ENCODE peak calls at places on chromosomes 12 and 14, in eight cellular contexts. One of them, this sample, is unnamed.
A peak's percentile ranks its signal among the peaks of the same experiment; 100 is the strongest.

GRCh38 chr12:95601091-95601490 is 49.8 kb upstream of the USP44 start:
- DNase-seq in GM23248: no peak
- DNase-seq in testis: no peak
- DNase-seq in HCT116: no peak
- DNase-seq in CD4-positive, alpha-beta memory T cell: no peak
- DNase-seq in heart left ventricle: no peak
- DNase-seq in kidney: no peak
- DNase-seq in neural progenitor cell: no peak
- DNase-seq in this sample: no peak

GRCh38 chr14:104091927-104092771 is 6.6 kb downstream of the ASPG start:
- DNase-seq in GM23248: no peak
- DNase-seq in testis: no peak
- DNase-seq in HCT116: no peak
- DNase-seq in CD4-positive, alpha-beta memory T cell: no peak
- DNase-seq in heart left ventricle: no peak
- DNase-seq in kidney: peak; percentile 72
- DNase-seq in neural progenitor cell: no peak
- DNase-seq in this sample: no peak

GRCh38 chr12:83018063-83018462 is 331.4 kb downstream of the TMTC2 start:
- DNase-seq in GM23248: no peak
- DNase-seq in testis: no peak
- DNase-seq in HCT116: no peak
- DNase-seq in CD4-positive, alpha-beta memory T cell: no peak
- DNase-seq in heart left ventricle: no peak
- DNase-seq in kidney: no peak
- DNase-seq in neural progenitor cell: peak; percentile 81
- DNase-seq in this sample: no peak

GRCh38 chr14:74595006-74595735 is 16.9 kb downstream of the LTBP2 start:
- DNase-seq in GM23248: peak; percentile 77
- DNase-seq in testis: peak; percentile 34
- DNase-seq in HCT116: no peak
- DNase-seq in CD4-positive, alpha-beta memory T cell: no peak
- DNase-seq in heart left ventricle: peak; percentile 89
- DNase-seq in kidney: no peak
- DNase-seq in neural progenitor cell: no peak
- DNase-seq in this sample: no peak

GRCh38 chr12:51589557-51590176 is 1.4 kb upstream of the SCN8A start:
- DNase-seq in GM23248: no peak
- DNase-seq in testis: no peak
- DNase-seq in HCT116: no peak
- DNase-seq in CD4-positive, alpha-beta memory T cell: no peak
- DNase-seq in heart left ventricle: no peak
- DNase-seq in kidney: no peak
- DNase-seq in neural progenitor cell: no peak
- DNase-seq in this sample: no peak

GRCh38 chr12:52278931-52279682 is 4.7 kb downstream of the KRT86 start:
- DNase-seq in GM23248: peak; percentile 81
- DNase-seq in testis: peak; percentile 81
- DNase-seq in HCT116: peak; percentile 57
- DNase-seq in CD4-positive, alpha-beta memory T cell: peak; percentile 46
- DNase-seq in heart left ventricle: peak; percentile 61
- DNase-seq in kidney: peak; percentile 90
- DNase-seq in neural progenitor cell: peak; percentile 83
- DNase-seq in this sample: peak; percentile 72

GRCh38 chr12:5430639-5431603 is 987 bp upstream of the NTF3 start:
- DNase-seq in GM23248: peak; percentile 58
- DNase-seq in testis: no peak
- DNase-seq in HCT116: no peak
- DNase-seq in CD4-positive, alpha-beta memory T cell: no peak
- DNase-seq in heart left ventricle: no peak
- DNase-seq in kidney: no peak
- DNase-seq in neural progenitor cell: peak; percentile 51
- DNase-seq in this sample: peak; percentile 41

GRCh38 chr12:47097276-47097896 is 17.6 kb upstream of the AMIGO2 start:
- DNase-seq in GM23248: peak; percentile 26
- DNase-seq in testis: no peak
- DNase-seq in HCT116: no peak
- DNase-seq in CD4-positive, alpha-beta memory T cell: no peak
- DNase-seq in heart left ventricle: no peak
- DNase-seq in kidney: no peak
- DNase-seq in neural progenitor cell: no peak
- DNase-seq in this sample: no peak

GRCh38 chr12:3032770-3033537 is 44.2 kb upstream of the TSPAN9 start:
- DNase-seq in GM23248: no peak
- DNase-seq in testis: peak; percentile 34
- DNase-seq in HCT116: no peak
- DNase-seq in CD4-positive, alpha-beta memory T cell: no peak
- DNase-seq in heart left ventricle: peak; percentile 51
- DNase-seq in kidney: no peak
- DNase-seq in neural progenitor cell: no peak
- DNase-seq in this sample: no peak

GRCh38 chr12:124758266-124759200 is 105.1 kb downstream of the SCARB1 start:
- DNase-seq in GM23248: no peak
- DNase-seq in testis: no peak
- DNase-seq in HCT116: no peak
- DNase-seq in CD4-positive, alpha-beta memory T cell: no peak
- DNase-seq in heart left ventricle: no peak
- DNase-seq in kidney: no peak
- DNase-seq in neural progenitor cell: no peak
- DNase-seq in this sample: no peak

GRCh38 chr12:58893421-58893986 is 26.8 kb downstream of the LRIG3 start:
- DNase-seq in GM23248: peak; percentile 35
- DNase-seq in testis: no peak
- DNase-seq in HCT116: no peak
- DNase-seq in CD4-positive, alpha-beta memory T cell: no peak
- DNase-seq in heart left ventricle: no peak
- DNase-seq in kidney: no peak
- DNase-seq in neural progenitor cell: no peak
- DNase-seq in this sample: no peak

GRCh38 chr12:42511656-42512055 is 77.9 kb downstream of the PRICKLE1 start:
- DNase-seq in GM23248: no peak
- DNase-seq in testis: no peak
- DNase-seq in HCT116: no peak
- DNase-seq in CD4-positive, alpha-beta memory T cell: no peak
- DNase-seq in heart left ventricle: no peak
- DNase-seq in kidney: no peak
- DNase-seq in neural progenitor cell: no peak
- DNase-seq in this sample: no peak

GRCh38 chr12:126936181-126936851 is 1330.7 kb upstream of the TMEM132C start:
- DNase-seq in GM23248: peak; percentile 15
- DNase-seq in testis: peak; percentile 51
- DNase-seq in HCT116: peak; percentile 19
- DNase-seq in CD4-positive, alpha-beta memory T cell: no peak
- DNase-seq in heart left ventricle: peak; percentile 55
- DNase-seq in kidney: no peak
- DNase-seq in neural progenitor cell: no peak
- DNase-seq in this sample: no peak

GRCh38 chr14:88683119-88683518 is 109.6 kb downstream of the EML5 start:
- DNase-seq in GM23248: no peak
- DNase-seq in testis: no peak
- DNase-seq in HCT116: no peak
- DNase-seq in CD4-positive, alpha-beta memory T cell: no peak
- DNase-seq in heart left ventricle: no peak
- DNase-seq in kidney: no peak
- DNase-seq in neural progenitor cell: no peak
- DNase-seq in this sample: no peak

GRCh38 chr14:71488703-71489141 is 443.5 kb upstream of the RGS6 start:
- DNase-seq in GM23248: peak; percentile 58
- DNase-seq in testis: no peak
- DNase-seq in HCT116: no peak
- DNase-seq in CD4-positive, alpha-beta memory T cell: no peak
- DNase-seq in heart left ventricle: no peak
- DNase-seq in kidney: no peak
- DNase-seq in neural progenitor cell: no peak
- DNase-seq in this sample: no peak

GRCh38 chr12:58450868-58451482 is 469.3 kb downstream of the LRIG3 start:
- DNase-seq in GM23248: no peak
- DNase-seq in testis: peak; percentile 23
- DNase-seq in HCT116: no peak
- DNase-seq in CD4-positive, alpha-beta memory T cell: no peak
- DNase-seq in heart left ventricle: no peak
- DNase-seq in kidney: no peak
- DNase-seq in neural progenitor cell: peak; percentile 3
- DNase-seq in this sample: peak; percentile 20

GRCh38 chr14:101595887-101596721 is 34.8 kb downstream of the DIO3 start:
- DNase-seq in GM23248: no peak
- DNase-seq in testis: no peak
- DNase-seq in HCT116: no peak
- DNase-seq in CD4-positive, alpha-beta memory T cell: peak; percentile 50
- DNase-seq in heart left ventricle: no peak
- DNase-seq in kidney: no peak
- DNase-seq in neural progenitor cell: no peak
- DNase-seq in this sample: no peak

GRCh38 chr14:24037658-24038037 is 14.2 kb upstream of the CARMIL3 start:
- DNase-seq in GM23248: no peak
- DNase-seq in testis: no peak
- DNase-seq in HCT116: no peak
- DNase-seq in CD4-positive, alpha-beta memory T cell: no peak
- DNase-seq in heart left ventricle: no peak
- DNase-seq in kidney: no peak
- DNase-seq in neural progenitor cell: no peak
- DNase-seq in this sample: peak; percentile 40

GRCh38 chr12:101619868-101620761 is 25.3 kb downstream of the MYBPC1 start:
- DNase-seq in GM23248: no peak
- DNase-seq in testis: no peak
- DNase-seq in HCT116: no peak
- DNase-seq in CD4-positive, alpha-beta memory T cell: no peak
- DNase-seq in heart left ventricle: no peak
- DNase-seq in kidney: no peak
- DNase-seq in neural progenitor cell: no peak
- DNase-seq in this sample: no peak

GRCh38 chr14:69938751-69939150 is 59.5 kb downstream of the SMOC1 start:
- DNase-seq in GM23248: no peak
- DNase-seq in testis: no peak
- DNase-seq in HCT116: no peak
- DNase-seq in CD4-positive, alpha-beta memory T cell: no peak
- DNase-seq in heart left ventricle: no peak
- DNase-seq in kidney: no peak
- DNase-seq in neural progenitor cell: no peak
- DNase-seq in this sample: no peak

GRCh38 chr12:105916698-105917059 is 222.1 kb downstream of the NUAK1 start:
- DNase-seq in GM23248: no peak
- DNase-seq in testis: no peak
- DNase-seq in HCT116: no peak
- DNase-seq in CD4-positive, alpha-beta memory T cell: no peak
- DNase-seq in heart left ventricle: no peak
- DNase-seq in kidney: no peak
- DNase-seq in neural progenitor cell: no peak
- DNase-seq in this sample: no peak

GRCh38 chr12:118371354-118372282 is 1.1 kb downstream of the TAOK3 start:
- DNase-seq in GM23248: peak; percentile 61
- DNase-seq in testis: peak; percentile 64
- DNase-seq in HCT116: no peak
- DNase-seq in CD4-positive, alpha-beta memory T cell: peak; percentile 49
- DNase-seq in heart left ventricle: no peak
- DNase-seq in kidney: peak; percentile 81
- DNase-seq in neural progenitor cell: peak; percentile 53
- DNase-seq in this sample: peak; percentile 59

GRCh38 chr12:28591831-28592230 is 401.6 kb downstream of the CCDC91 start:
- DNase-seq in GM23248: no peak
- DNase-seq in testis: no peak
- DNase-seq in HCT116: no peak
- DNase-seq in CD4-positive, alpha-beta memory T cell: no peak
- DNase-seq in heart left ventricle: no peak
- DNase-seq in kidney: no peak
- DNase-seq in neural progenitor cell: no peak
- DNase-seq in this sample: peak; percentile 31

GRCh38 chr12:39490500-39491276 is 47.8 kb upstream of the KIF21A start:
- DNase-seq in GM23248: peak; percentile 64
- DNase-seq in testis: no peak
- DNase-seq in HCT116: no peak
- DNase-seq in CD4-positive, alpha-beta memory T cell: no peak
- DNase-seq in heart left ventricle: no peak
- DNase-seq in kidney: no peak
- DNase-seq in neural progenitor cell: no peak
- DNase-seq in this sample: no peak

GRCh38 chr12:53222170-53223005 is 9.6 kb downstream of the RARG start:
- DNase-seq in GM23248: peak; percentile 48
- DNase-seq in testis: no peak
- DNase-seq in HCT116: no peak
- DNase-seq in CD4-positive, alpha-beta memory T cell: peak; percentile 53
- DNase-seq in heart left ventricle: no peak
- DNase-seq in kidney: peak; percentile 41
- DNase-seq in neural progenitor cell: peak; percentile 40
- DNase-seq in this sample: peak; percentile 32

GRCh38 chr14:102951034-102951433 is 28.6 kb downstream of the AMN start:
- DNase-seq in GM23248: no peak
- DNase-seq in testis: peak; percentile 94
- DNase-seq in HCT116: no peak
- DNase-seq in CD4-positive, alpha-beta memory T cell: no peak
- DNase-seq in heart left ventricle: no peak
- DNase-seq in kidney: no peak
- DNase-seq in neural progenitor cell: no peak
- DNase-seq in this sample: no peak
- H3K36me3 ChIP-seq in GM23248: peaks cover 69% of the 10 kb centered on the region
- H3K36me3 ChIP-seq in testis: no peaks in the 10 kb centered on the region
- H3K36me3 ChIP-seq in HCT116: peaks cover 28% of the 10 kb centered on the region
- H3K36me3 ChIP-seq in CD4-positive, alpha-beta memory T cell: no peaks in the 10 kb centered on the region
- H3K36me3 ChIP-seq in heart left ventricle: peaks cover 51% of the 10 kb centered on the region
- H3K36me3 ChIP-seq in kidney: peaks cover 54% of the 10 kb centered on the region
- H3K36me3 ChIP-seq in neural progenitor cell: no peaks in the 10 kb centered on the region
- H3K36me3 ChIP-seq in this sample: peaks cover 26% of the 10 kb centered on the region

GRCh38 chr12:78177298-78177697 is 346.6 kb downstream of the NAV3 start:
- DNase-seq in GM23248: no peak
- DNase-seq in testis: no peak
- DNase-seq in HCT116: no peak
- DNase-seq in CD4-positive, alpha-beta memory T cell: no peak
- DNase-seq in heart left ventricle: no peak
- DNase-seq in kidney: no peak
- DNase-seq in neural progenitor cell: no peak
- DNase-seq in this sample: no peak
- H3K36me3 ChIP-seq in GM23248: peaks cover 69% of the 10 kb centered on the region
- H3K36me3 ChIP-seq in testis: no peaks in the 10 kb centered on the region
- H3K36me3 ChIP-seq in HCT116: no peaks in the 10 kb centered on the region
- H3K36me3 ChIP-seq in CD4-positive, alpha-beta memory T cell: no peaks in the 10 kb centered on the region
- H3K36me3 ChIP-seq in heart left ventricle: no peaks in the 10 kb centered on the region
- H3K36me3 ChIP-seq in kidney: no peaks in the 10 kb centered on the region
- H3K36me3 ChIP-seq in neural progenitor cell: no peaks in the 10 kb centered on the region
- H3K36me3 ChIP-seq in this sample: no peaks in the 10 kb centered on the region

GRCh38 chr12:6582959-6583358 is 14.9 kb upstream of the NOP2 start:
- DNase-seq in GM23248: no peak
- DNase-seq in testis: no peak
- DNase-seq in HCT116: no peak
- DNase-seq in CD4-positive, alpha-beta memory T cell: no peak
- DNase-seq in heart left ventricle: no peak
- DNase-seq in kidney: no peak
- DNase-seq in neural progenitor cell: no peak
- DNase-seq in this sample: no peak
- H3K36me3 ChIP-seq in GM23248: peaks cover 88% of the 10 kb centered on the region
- H3K36me3 ChIP-seq in testis: no peaks in the 10 kb centered on the region
- H3K36me3 ChIP-seq in HCT116: peaks cover 73% of the 10 kb centered on the region
- H3K36me3 ChIP-seq in CD4-positive, alpha-beta memory T cell: peaks cover 75% of the 10 kb centered on the region
- H3K36me3 ChIP-seq in heart left ventricle: peaks cover 81% of the 10 kb centered on the region
- H3K36me3 ChIP-seq in kidney: peaks cover 61% of the 10 kb centered on the region
- H3K36me3 ChIP-seq in neural progenitor cell: peaks cover 38% of the 10 kb centered on the region
- H3K36me3 ChIP-seq in this sample: peaks cover 88% of the 10 kb centered on the region

GRCh38 chr12:131751335-131751734 is 40.4 kb downstream of the SFSWAP start:
- DNase-seq in GM23248: no peak
- DNase-seq in testis: no peak
- DNase-seq in HCT116: no peak
- DNase-seq in CD4-positive, alpha-beta memory T cell: no peak
- DNase-seq in heart left ventricle: no peak
- DNase-seq in kidney: no peak
- DNase-seq in neural progenitor cell: no peak
- DNase-seq in this sample: no peak
- H3K36me3 ChIP-seq in GM23248: peaks cover 27% of the 10 kb centered on the region
- H3K36me3 ChIP-seq in testis: no peaks in the 10 kb centered on the region
- H3K36me3 ChIP-seq in HCT116: peaks cover 26% of the 10 kb centered on the region
- H3K36me3 ChIP-seq in CD4-positive, alpha-beta memory T cell: peaks cover 34% of the 10 kb centered on the region
- H3K36me3 ChIP-seq in heart left ventricle: peaks cover 20% of the 10 kb centered on the region
- H3K36me3 ChIP-seq in kidney: peaks cover 29% of the 10 kb centered on the region
- H3K36me3 ChIP-seq in neural progenitor cell: no peaks in the 10 kb centered on the region
- H3K36me3 ChIP-seq in this sample: peaks cover 42% of the 10 kb centered on the region

This sample was measured in GM23338.